ENCODE peak calls at places on chromosomes 6 and 20, in six cellular contexts. D, L, H, G, E and M are unnamed samples.

GRCh38 chr6:40406175-40406574 is 181.0 kb downstream of the LRFN2 start:
- DNase-seq in H (no peak), E (no peak), D (no peak), L (no peak), G (no peak), M (no peak)

GRCh38 chr20:33670715-33671499 is 3.3 kb downstream of the NECAB3 start:
- DNase-seq in H (no peak), D (no peak), L (no peak), G (no peak), E (peak; percentile 9), M (no peak)

GRCh38 chr20:25295386-25296093 is 47.7 kb downstream of the PYGB start:
- DNase-seq in H (peak; percentile 73), G (peak; percentile 76), D (no peak), L (no peak), E (no peak), M (peak; percentile 83)

GRCh38 chr6:110287462-110288341 is 70.4 kb downstream of the METTL24 start:
- DNase-seq in D (no peak), H (no peak), G (no peak), L (peak; percentile 31), E (no peak), M (no peak)

GRCh38 chr6:157169186-157169585 is 154.1 kb downstream of the TMEM242 start:
- DNase-seq in H (no peak), L (no peak), E (no peak), D (no peak), G (no peak), M (no peak)

GRCh38 chr6:101088594-101088993 is 207.5 kb upstream of the ASCC3 start:
- DNase-seq in D (no peak), H (no peak), E (no peak), G (no peak), L (no peak), M (no peak)

GRCh38 chr20:53914091-53914860 is 156.1 kb downstream of the BCAS1 start:
- DNase-seq in D (no peak), G (peak; percentile 57), E (no peak), H (peak; percentile 23), L (no peak), M (peak; percentile 36)

GRCh38 chr20:11880694-11881093 is 37.0 kb upstream of the BTBD3 start:
- DNase-seq in G (no peak), L (no peak), D (no peak), H (no peak), E (no peak), M (no peak)

GRCh38 chr6:42889815-42890214 is 10.4 kb downstream of the RPL7L1 start:
- DNase-seq in E (no peak), G (no peak), D (no peak), H (no peak), L (no peak), M (no peak)

GRCh38 chr20:11438412-11438811 is 479.3 kb upstream of the BTBD3 start:
- DNase-seq in D (no peak), E (no peak), G (no peak), H (no peak), L (no peak), M (no peak)

GRCh38 chr6:137977206-137977605 is 110.1 kb downstream of the TNFAIP3 start:
- DNase-seq in G (no peak), L (no peak), H (no peak), D (no peak), E (no peak), M (no peak)

GRCh38 chr6:129645371-129646139 is 64.4 kb downstream of the ARHGAP18 start:
- DNase-seq in D (no peak), H (no peak), G (no peak), E (no peak), L (no peak), M (no peak)

GRCh38 chr20:57399587-57400261 is 8.5 kb downstream of the RBM38 start:
- DNase-seq in G (no peak), E (peak; percentile 35), D (peak; percentile 45), H (no peak), L (no peak), M (no peak)

GRCh38 chr6:158999154-158999668 is 791 bp downstream of the RSPH3 start:
- DNase-seq in D (no peak), G (no peak), E (no peak), H (no peak), L (no peak), M (no peak)

GRCh38 chr6:293185-294174 is 1.2 kb downstream of the DUSP22 start:
- DNase-seq in G (peak; percentile 77), E (no peak), D (no peak), L (no peak), H (peak; percentile 16), M (peak; percentile 84)

GRCh38 chr6:148240463-148240845 is 102.2 kb upstream of the SASH1 start:
- DNase-seq in D (no peak), H (no peak), G (no peak), E (no peak), L (no peak), M (no peak)

GRCh38 chr6:167350731-167351655 is 26.1 kb downstream of the TTLL2 start:
- DNase-seq in L (peak; percentile 90), G (peak; percentile 64), H (peak; percentile 78), D (peak; percentile 78), E (peak; percentile 54), M (no peak)

GRCh38 chr6:167787896-167788530 is 38.7 kb upstream of the AFDN start:
- DNase-seq in E (no peak), L (no peak), G (peak; percentile 36), D (no peak), H (no peak), M (no peak)

GRCh38 chr6:151911401-151911800 is 103.9 kb downstream of the ESR1 start:
- DNase-seq in E (no peak), L (no peak), D (no peak), H (no peak), G (no peak), M (no peak)
- TF ChIP-seq CTCF in E (no peak), L (no peak), D (no peak), H (no peak), G (no peak), M (no peak)

GRCh38 chr6:142935553-142936517 is 9.1 kb downstream of the HIVEP2 start:
- DNase-seq in H (no peak), L (no peak), D (no peak), G (no peak), E (no peak), M (no peak)
- H3K4me3 ChIP-seq in H (no peak overlapping the region), L (no peak overlapping the region), D (no peak overlapping the region), G (no peak overlapping the region), E (no peak overlapping the region), M (no peak overlapping the region)

GRCh38 chr6:41707565-41708200 is 27.7 kb downstream of the TFEB start:
- DNase-seq in L (no peak), H (no peak), D (peak; percentile 67), E (no peak), G (no peak), M (no peak)
- H3K27ac ChIP-seq in L (no peak overlapping the region), H (peak overlapping the region; percentile 83), D (peak overlapping the region; percentile 73), E (no peak overlapping the region), G (peak overlapping the region; percentile 87), M (no peak overlapping the region)

GRCh38 chr20:62369508-62370114 is 2.5 kb upstream of the LAMA5 start:
- DNase-seq in G (no peak), L (no peak), E (no peak), D (no peak), H (no peak), M (no peak)

GRCh38 chr20:62370115-62370806 is 3.1 kb upstream of the LAMA5 start:
- DNase-seq in E (no peak), L (peak; percentile 48), D (no peak), H (no peak), G (no peak), M (no peak)

GRCh38 chr20:62367483-62368302 is 581 bp upstream of the LAMA5 start:
- DNase-seq in G (no peak), E (no peak), L (peak; percentile 72), D (no peak), H (peak; percentile 61), M (no peak)

GRCh38 chr20:62368303-62368628 is 1.2 kb upstream of the LAMA5 start:
- DNase-seq in H (no peak), E (no peak), D (no peak), G (no peak), L (no peak), M (no peak)

DNA sequence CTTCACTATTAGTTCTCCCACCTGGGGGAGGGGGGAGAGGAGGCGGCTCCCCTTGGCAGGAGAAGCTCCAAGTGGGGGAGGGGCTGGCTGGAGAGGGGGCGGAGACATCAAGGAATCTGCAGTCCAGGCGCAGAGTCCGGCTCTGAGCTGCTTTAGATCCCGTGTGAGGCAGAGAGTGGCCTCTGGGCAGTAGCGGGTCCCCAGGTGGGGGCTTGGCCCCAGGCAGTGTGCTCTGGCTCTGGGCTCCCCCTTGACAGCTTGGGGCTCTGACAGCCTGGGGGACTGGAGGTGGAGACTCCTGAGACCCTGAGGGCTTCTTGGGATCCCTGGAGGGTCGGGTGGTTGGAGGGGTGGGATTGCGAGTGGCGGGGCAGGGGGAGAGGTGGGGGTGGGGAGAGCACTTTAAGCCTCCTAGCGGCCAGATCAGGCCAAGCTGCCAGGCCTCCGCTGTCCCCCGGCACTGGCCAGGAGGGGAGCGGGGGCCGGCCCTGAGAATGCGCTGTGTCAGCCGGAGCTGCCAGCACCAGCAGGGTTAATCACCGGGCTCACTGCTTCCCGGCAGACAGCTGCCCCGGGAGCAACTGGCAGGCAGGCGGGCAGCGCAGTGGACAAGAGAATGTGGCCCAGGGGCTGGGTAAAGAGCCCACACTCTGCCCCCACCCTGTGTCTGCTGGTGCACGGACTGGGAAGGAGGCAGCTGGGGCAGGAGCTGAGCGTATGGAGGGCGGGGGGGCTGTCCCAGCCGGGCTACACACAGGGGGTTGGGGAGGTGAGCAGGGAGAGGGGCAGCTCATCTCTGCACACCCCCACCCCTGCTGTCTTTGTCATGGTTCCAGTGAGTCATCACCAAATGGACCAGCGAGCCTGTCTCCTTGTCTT is 1.8 kb upstream of the LAMA5 start:
- DNase-seq in H (peak; percentile 77), G (no peak), E (no peak), L (peak; percentile 85), D (no peak), M (no peak)
- TF ChIP-seq CTCF in H (peak; percentile 23), G (peak; percentile 63), E (no peak), L (peak; percentile 38), D (peak; percentile 46), M (no peak)

GRCh38 chr20:50513169-50514034 is 3.2 kb downstream of the PTPN1 start:
- DNase-seq in E (no peak), D (no peak), L (no peak), H (no peak), G (no peak), M (no peak)
- H3K4me3 ChIP-seq in E (no peak overlapping the region), D (peak overlapping the region; percentile 98), L (no peak overlapping the region), H (no peak overlapping the region), G (peak overlapping the region; percentile 97), M (peak overlapping the region; percentile 36)

DNA sequence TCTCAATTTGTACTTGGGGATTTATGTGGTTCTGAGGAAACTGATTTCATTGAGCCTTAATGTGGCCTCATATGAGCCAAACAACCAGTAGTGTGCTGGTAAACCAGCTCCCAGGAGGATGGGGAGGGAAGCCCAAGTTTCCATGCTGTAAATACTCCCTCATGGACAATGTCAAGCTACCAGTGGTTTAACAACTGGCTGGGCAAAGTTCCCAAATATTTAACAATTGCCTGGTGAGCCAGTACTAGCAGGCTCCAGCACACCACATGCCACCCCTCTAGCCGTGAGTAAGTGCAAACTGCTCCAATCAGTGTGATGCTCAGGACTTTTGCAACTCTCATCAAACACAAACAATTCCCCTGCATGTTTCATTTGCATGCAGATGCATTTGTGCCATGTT is 19.2 kb upstream of the CDKN1A start:
- DNase-seq in H (no peak), G (no peak), D (no peak), E (no peak), L (peak; percentile 69), M (no peak)
- H3K27ac ChIP-seq in H (no peak overlapping the region), G (no peak overlapping the region), D (no peak overlapping the region), E (no peak overlapping the region), L (no peak overlapping the region), M (no peak overlapping the region)